ENCODE peak calls at places on chromosomes 16 and 17, in six cellular contexts. I, F, Y, S, T and A are unnamed samples.

GRCh38 chr17:13885953-13886889 is 183.1 kb upstream of the COX10 start:
- DNase-seq in I (no peak), F (no peak), Y (no peak), S (no peak), T (no peak), A (no peak)

GRCh38 chr17:77723909-77724875 is 234.3 kb upstream of the TNRC6C start:
- DNase-seq in I (peak), F (no peak), Y (no peak), S (no peak), T (no peak), A (peak)

GRCh38 chr17:7552621-7553051 is 3.8 kb downstream of the TNFSF12 start:
- DNase-seq in I (no peak), F (no peak), Y (no peak), S (no peak), T (no peak), A (no peak)

GRCh38 chr17:39648876-39649430 is 12.0 kb downstream of the STARD3 start:
- DNase-seq in I (no peak), F (no peak), Y (no peak), S (no peak), T (no peak), A (no peak)

GRCh38 chr16:27806986-27807385 is 256.5 kb downstream of the GSG1L start:
- DNase-seq in I (no peak), F (no peak), Y (no peak), S (no peak), T (no peak), A (no peak)

GRCh38 chr16:4290236-4290830 is 17.5 kb upstream of the TFAP4 start:
- DNase-seq in I (no peak), F (no peak), Y (peak), S (peak), T (no peak), A (no peak)

GRCh38 chr16:49458221-49458620 is 84.6 kb downstream of the C16orf78 start:
- DNase-seq in I (no peak), F (peak), Y (no peak), S (no peak), T (no peak), A (peak)

GRCh38 chr17:77919276-77919675 is 39.2 kb upstream of the TNRC6C start:
- DNase-seq in I (no peak), F (no peak), Y (no peak), S (no peak), T (no peak), A (no peak)

GRCh38 chr17:27921599-27921998 is 28.4 kb upstream of the LYRM9 start:
- DNase-seq in I (no peak), F (no peak), Y (no peak), S (no peak), T (no peak), A (no peak)

GRCh38 chr16:79800016-79800608 is 199.6 kb upstream of the MAF start:
- DNase-seq in I (peak), F (no peak), Y (no peak), S (no peak), T (no peak), A (no peak)

GRCh38 chr17:82611140-82612058 is 36.8 kb downstream of the WDR45B start:
- DNase-seq in I (no peak), F (no peak), Y (no peak), S (no peak), T (no peak), A (no peak)

GRCh38 chr17:58693208-58693607 is 806 bp downstream of the RAD51C start:
- DNase-seq in I (no peak), F (no peak), Y (no peak), S (no peak), T (no peak), A (no peak)

GRCh38 chr16:19131809-19132777 is 18.3 kb downstream of the ITPRIPL2 start:
- DNase-seq in I (no peak), F (no peak), Y (no peak), S (no peak), T (no peak), A (no peak)

DNA sequence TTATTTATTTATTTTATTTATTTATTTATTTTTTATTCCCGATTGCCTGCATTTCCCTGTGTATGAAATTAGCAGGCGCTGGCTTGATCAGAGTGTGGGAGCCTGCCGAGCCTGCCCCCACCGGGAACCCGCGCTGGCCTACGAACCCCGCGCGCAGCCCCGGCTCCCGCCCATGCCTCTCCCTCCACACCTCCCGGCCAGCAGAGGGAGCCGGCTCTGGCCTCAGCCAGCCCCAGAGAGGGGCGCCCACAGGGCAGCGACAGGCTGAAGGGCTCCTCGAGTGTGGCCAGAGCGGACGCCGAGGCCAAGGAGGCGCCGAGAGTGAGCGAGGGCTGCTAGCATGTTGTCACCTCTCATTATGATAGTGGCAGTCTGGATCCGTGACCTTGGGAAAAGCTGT is 13.0 kb upstream of the RBL2 start:
- DNase-seq in I (no peak), F (no peak), Y (no peak), S (no peak), T (no peak), A (no peak)
- TF ChIP-seq CTCF in I (no peak), F (no peak), Y (no peak), S (no peak), T (no peak), A (no peak)

DNA sequence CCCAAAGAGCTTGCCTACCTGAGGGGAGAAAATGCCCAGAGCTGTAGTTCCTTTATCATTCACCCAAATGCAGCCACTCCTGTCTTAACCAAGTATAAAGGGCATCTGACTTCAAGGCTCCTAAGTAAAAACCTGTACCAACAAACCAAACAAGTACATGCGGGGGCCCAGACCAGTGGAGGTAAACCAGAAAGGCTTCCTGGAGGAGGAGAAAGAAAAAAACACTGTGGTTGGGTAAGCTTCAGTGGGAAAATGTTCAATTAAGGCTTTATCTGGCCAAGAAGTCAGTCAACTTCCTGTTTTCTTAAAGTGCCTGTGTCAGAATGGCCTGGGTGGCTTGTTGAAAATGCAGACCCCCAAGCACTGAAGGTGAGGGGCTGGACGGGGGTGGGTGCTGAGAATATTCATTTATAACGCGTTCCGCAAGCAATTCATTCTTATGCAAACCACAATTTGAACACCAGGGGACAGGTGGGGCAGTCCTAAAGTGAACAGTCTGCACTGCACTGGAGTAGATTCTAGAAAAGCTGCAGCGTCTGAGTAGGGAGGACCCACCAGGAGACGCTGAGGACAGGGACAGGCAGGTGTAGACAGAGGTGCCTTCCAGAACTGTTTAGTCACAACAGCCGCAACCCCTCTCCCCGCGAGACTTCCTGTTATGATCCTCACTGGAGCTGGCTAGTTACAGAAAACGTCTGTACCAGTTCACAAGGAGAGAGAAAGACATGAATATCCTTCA is 467.1 kb downstream of the SOX9 start:
- DNase-seq in I (no peak), F (no peak), Y (peak), S (peak), T (no peak), A (no peak)
- TF ChIP-seq CTCF in I (no peak), F (peak), Y (no peak), S (no peak), T (no peak), A (no peak)

GRCh38 chr16:63702981-63703590 is 1418.8 kb downstream of the CDH11 start:
- DNase-seq in I (no peak), F (no peak), Y (no peak), S (no peak), T (no peak), A (no peak)
- TF ChIP-seq CTCF in I (no peak), F (no peak), Y (no peak), S (no peak), T (no peak), A (no peak)

GRCh38 chr17:57541472-57542394 is 203.4 kb downstream of the CCDC182 start:
- DNase-seq in I (no peak), F (no peak), Y (no peak), S (peak), T (peak), A (no peak)
- TF ChIP-seq CTCF in I (no peak), F (peak), Y (no peak), S (no peak), T (no peak), A (no peak)

GRCh38 chr16:20676867-20677266 is 20.6 kb downstream of the ACSM1 start:
- DNase-seq in I (no peak), F (no peak), Y (no peak), S (no peak), T (no peak), A (no peak)
- TF ChIP-seq CTCF in I (no peak), F (peak), Y (no peak), S (no peak), T (no peak), A (no peak)

GRCh38 chr16:9946022-9946720 is 236.1 kb downstream of the GRIN2A start:
- DNase-seq in I (no peak), F (no peak), Y (no peak), S (no peak), T (no peak), A (no peak)
- TF ChIP-seq CTCF in I (no peak), F (peak), Y (no peak), S (no peak), T (no peak), A (no peak)